ENCODE peak calls at places on chromosomes 5 and 9, in five cellular contexts. O is H1, T is astrocyte, E is HepG2, B is fibroblast of lung. P is an unnamed sample.

GRCh38 chr5:179166886-179167841 is 107.0 kb downstream of the ZNF354C start:
- DNase-seq in O (peak; percentile 92), T (peak; percentile 42), E (no peak), B (peak; percentile 51), P (no peak)

GRCh38 chr5:124289641-124290201 is 456.7 kb downstream of the ZNF608 start:
- DNase-seq in O (peak; percentile 47), T (no peak), E (peak; percentile 91), B (no peak), P (no peak)

GRCh38 chr9:19748278-19749126 is 40.3 kb downstream of the SLC24A2 start:
- DNase-seq in O (no peak), T (no peak), E (no peak), B (peak; percentile 2), P (peak; percentile 37)

GRCh38 chr5:173534031-173534430 is 82.4 kb downstream of the BOD1 start:
- DNase-seq in O (no peak), T (no peak), E (no peak), B (no peak), P (no peak)

GRCh38 chr5:34656700-34657549 is 797 bp downstream of the RAI14 start:
- DNase-seq in O (no peak), T (no peak), E (no peak), B (peak; percentile 37), P (peak; percentile 30)

GRCh38 chr5:176574297-176574591 is 25.1 kb downstream of the CDHR2 start:
- DNase-seq in O (no peak), T (no peak), E (no peak), B (no peak), P (no peak)

GRCh38 chr9:123745933-123746332 is 184.0 kb downstream of the DENND1A start:
- DNase-seq in O (no peak), T (no peak), E (no peak), B (no peak), P (no peak)

GRCh38 chr5:18433336-18433735 is 799.1 kb downstream of the TAF11L14 start:
- DNase-seq in O (no peak), T (no peak), E (no peak), B (no peak), P (no peak)

GRCh38 chr5:172846677-172847076 is 12.6 kb downstream of the ERGIC1 start:
- DNase-seq in O (no peak), T (no peak), E (no peak), B (no peak), P (peak; percentile 67)

GRCh38 chr5:50709471-50709870 is 43.0 kb downstream of the PARP8 start:
- DNase-seq in O (no peak), T (peak; percentile 29), E (no peak), B (peak; percentile 41), P (no peak)

GRCh38 chr5:30926181-30926580 is 267.3 kb upstream of the CDH6 start:
- DNase-seq in O (no peak), T (no peak), E (no peak), B (no peak), P (no peak)

DNA sequence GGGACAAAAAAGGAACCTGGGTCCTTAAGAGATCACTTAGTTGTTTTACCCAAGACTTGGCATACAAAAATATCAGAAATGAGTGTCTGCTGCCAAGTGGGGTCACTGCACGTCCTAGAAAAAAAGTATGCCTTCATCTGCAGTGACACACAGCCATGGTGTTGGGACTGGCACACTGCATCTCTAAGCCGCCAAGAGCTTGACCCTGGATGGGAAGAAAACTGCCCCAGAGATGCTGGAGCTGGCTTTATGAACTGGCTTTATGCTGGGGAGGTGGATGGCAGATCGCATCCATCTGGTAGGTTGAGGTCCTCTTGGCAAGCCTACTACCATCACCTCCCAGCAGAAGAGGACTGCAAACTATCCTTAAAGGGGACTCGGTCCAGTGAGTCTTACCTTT is 51.6 kb downstream of the IRF1 start:
- DNase-seq in O (no peak), T (no peak), E (no peak), B (no peak), P (no peak)
- TF ChIP-seq CTCF in O (no peak), T (no peak), E (no peak), B (no peak), P (no peak)

GRCh38 chr9:68705636-68706578 is 867 bp downstream of the PIP5K1B start:
- DNase-seq in O (peak; percentile 55), T (no peak), E (peak; percentile 46), B (peak; percentile 6), P (peak; percentile 10)
- TF ChIP-seq EZH2 in O (no peak), T (no peak), E (no peak), B (no peak), P (peak; percentile 36)

DNA sequence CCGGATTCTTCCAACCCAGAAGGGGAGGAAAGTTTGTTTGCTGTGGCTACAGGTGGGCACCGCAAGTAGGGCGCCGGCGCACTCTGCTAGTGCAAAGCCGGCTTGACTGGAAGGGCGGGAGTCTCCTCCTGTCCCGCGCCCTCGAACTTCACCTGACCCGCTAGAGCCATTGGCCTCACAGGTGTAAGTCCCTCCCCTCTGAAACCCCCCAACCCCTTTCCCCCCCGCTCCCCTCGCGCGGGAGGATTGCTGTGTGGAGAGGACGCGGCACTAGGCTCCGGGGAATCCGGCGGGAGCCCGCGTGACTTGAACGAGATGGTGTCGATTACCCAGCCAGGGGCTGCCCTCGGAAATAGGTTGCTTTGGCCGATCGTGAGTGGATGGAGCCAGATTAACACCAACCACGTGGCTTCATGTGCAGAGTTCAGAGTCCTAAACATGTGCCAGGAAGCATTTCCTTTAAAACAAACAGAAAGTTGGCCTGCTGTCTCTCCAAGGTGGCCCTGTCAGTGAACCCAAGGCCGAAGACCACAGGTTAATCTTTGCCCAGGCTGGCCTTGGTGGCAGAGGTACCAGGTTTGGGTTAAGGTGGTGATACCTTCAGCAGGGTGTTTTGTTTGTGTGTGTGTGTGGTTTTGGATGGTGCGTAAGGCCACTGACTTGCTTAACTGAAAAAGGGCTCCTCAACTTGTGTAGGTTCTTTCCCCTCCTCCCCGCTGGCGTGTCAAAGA is 1.0 kb downstream of the IQGAP2 start:
- DNase-seq in O (peak; percentile 55), T (no peak), E (peak; percentile 96), B (no peak), P (no peak)
- H3K4me2 ChIP-seq in O (peak overlapping the region; percentile 74), T (peak overlapping the region; percentile 99), E (peak overlapping the region; percentile 90), B (no peak overlapping the region), P (no peak overlapping the region)

GRCh38 chr9:6735422-6735821 is 22.4 kb upstream of the KDM4C start:
- DNase-seq in O (no peak), T (no peak), E (no peak), B (no peak), P (no peak)

GRCh38 chr9:6733243-6733642 is 24.5 kb upstream of the KDM4C start:
- DNase-seq in O (no peak), T (no peak), E (no peak), B (no peak), P (no peak)

GRCh38 chr9:6733831-6734230 is 23.9 kb upstream of the KDM4C start:
- DNase-seq in O (no peak), T (no peak), E (no peak), B (no peak), P (no peak)

DNA sequence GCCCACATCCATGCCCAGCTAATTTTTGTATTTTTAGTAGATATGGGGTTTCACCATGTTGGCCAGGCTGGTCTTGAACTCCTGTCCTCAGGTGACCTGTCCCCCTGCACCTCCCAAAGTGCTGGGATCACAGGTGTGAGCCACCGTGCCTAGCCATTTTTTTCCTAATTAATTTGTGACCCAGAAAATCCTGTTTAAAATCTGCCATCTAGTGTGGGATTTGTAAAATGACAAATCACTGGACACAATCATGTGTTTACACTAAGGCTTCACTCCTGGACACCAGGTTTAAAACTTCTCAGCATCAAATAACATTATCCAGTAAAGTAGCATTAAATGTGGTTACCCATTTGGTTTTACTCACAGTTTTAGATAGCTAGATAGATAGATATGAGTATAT is 18.6 kb upstream of the KDM4C start:
- DNase-seq in O (no peak), T (no peak), E (peak; percentile 39), B (peak; percentile 11), P (peak; percentile 28)
- TF ChIP-seq CTCF in O (no peak), T (peak; percentile 24), E (peak; percentile 63), B (no peak), P (peak; percentile 25)

GRCh38 chr9:74173284-74173683 is 323.9 kb upstream of the RORB start:
- DNase-seq in O (no peak), T (no peak), E (no peak), B (no peak), P (no peak)

GRCh38 chr9:74172874-74173273 is 324.3 kb upstream of the RORB start:
- DNase-seq in O (no peak), T (no peak), E (no peak), B (no peak), P (no peak)
- TF ChIP-seq EZH2 in O (no peak), T (no peak), E (no peak), B (no peak), P (no peak)

GRCh38 chr5:57338068-57338848 is 144.4 kb downstream of the ACTBL2 start:
- DNase-seq in O (no peak), T (no peak), E (peak; percentile 71), B (peak; percentile 21), P (peak; percentile 36)

GRCh38 chr5:57338849-57339340 is 143.7 kb downstream of the ACTBL2 start:
- DNase-seq in O (no peak), T (no peak), E (no peak), B (no peak), P (no peak)

GRCh38 chr5:57332350-57332749 is 150.3 kb downstream of the ACTBL2 start:
- DNase-seq in O (no peak), T (peak; percentile 60), E (no peak), B (peak; percentile 61), P (no peak)

GRCh38 chr5:57334475-57334874 is 148.1 kb downstream of the ACTBL2 start:
- DNase-seq in O (no peak), T (no peak), E (no peak), B (no peak), P (peak; percentile 64)

GRCh38 chr5:57335092-57335491 is 147.5 kb downstream of the ACTBL2 start:
- DNase-seq in O (no peak), T (peak; percentile 78), E (peak; percentile 28), B (peak; percentile 82), P (peak; percentile 81)
- H3K4me2 ChIP-seq in O (no peak overlapping the region), T (peak overlapping the region; percentile 17), E (no peak overlapping the region), B (no peak overlapping the region), P (peak overlapping the region; percentile 22)

GRCh38 chr5:149048806-149049205 is 14.1 kb downstream of the SH3TC2 start:
- DNase-seq in O (no peak), T (no peak), E (no peak), B (no peak), P (no peak)

GRCh38 chr5:149049371-149049781 is 13.5 kb downstream of the SH3TC2 start:
- DNase-seq in O (no peak), T (no peak), E (peak; percentile 47), B (no peak), P (no peak)

GRCh38 chr5:149054416-149054815 is 8.4 kb downstream of the SH3TC2 start:
- DNase-seq in O (no peak), T (no peak), E (no peak), B (no peak), P (no peak)

GRCh38 chr5:149056611-149057165 is 6.2 kb downstream of the SH3TC2 start:
- DNase-seq in O (no peak), T (no peak), E (no peak), B (no peak), P (no peak)

DNA sequence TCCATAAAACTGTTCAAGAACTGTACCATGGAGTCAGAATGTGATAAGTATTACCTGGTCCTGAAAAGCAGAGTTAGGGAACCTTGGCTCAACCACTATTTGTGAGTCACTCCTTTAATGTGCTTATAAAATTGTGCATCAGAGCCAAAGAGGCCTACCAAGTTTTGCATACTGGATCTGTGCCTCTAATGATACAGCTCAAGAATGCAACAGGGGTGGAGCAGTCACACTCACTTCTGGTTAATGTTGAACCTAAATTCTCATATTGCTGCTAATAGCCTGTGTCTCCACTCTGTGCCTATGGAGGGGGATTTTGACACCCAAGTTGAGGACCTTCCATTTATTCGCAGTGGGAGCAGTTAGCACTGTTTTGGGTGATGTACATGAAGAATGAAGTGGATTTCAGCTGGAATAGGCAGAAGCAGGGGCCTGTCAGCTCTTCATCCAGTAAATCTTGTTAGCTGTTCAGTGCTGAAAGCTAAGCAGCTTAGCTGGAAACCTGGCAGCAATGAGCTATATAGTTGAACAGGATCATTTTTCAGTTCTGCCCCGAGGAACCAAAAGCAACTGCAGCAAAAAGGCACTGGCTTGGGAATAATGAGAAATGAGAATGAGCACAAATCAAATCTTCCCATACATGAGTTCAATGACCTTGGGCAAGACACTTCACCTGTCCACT is 9.7 kb downstream of the SH3TC2 start:
- DNase-seq in O (no peak), T (peak; percentile 76), E (no peak), B (peak; percentile 78), P (no peak)
- TF ChIP-seq CTCF in O (no peak), T (no peak), E (no peak), B (no peak), P (no peak)

P was measured in endothelial cell of umbilical vein.